ENCODE peak calls at places on chromosomes 5 and 9, in five cellular contexts. X is GM12878, O is HepG2, P is SK-N-SH, Y is K562. Z is an unnamed sample.

GRCh38 chr5:102762095-102762534 is 7.0 kb downstream of the PAM start:
- DNase-seq in X (no peak), O (no peak), P (no peak), Y (no peak), Z (no peak)

GRCh38 chr9:136119259-136120118 is 814 bp upstream of the TMEM250 start:
- DNase-seq in X (no peak), O (peak), P (peak), Y (peak), Z (no peak)

GRCh38 chr5:72074238-72074637 is 33.0 kb upstream of the MAP1B start:
- DNase-seq in X (no peak), O (no peak), P (no peak), Y (no peak), Z (no peak)

GRCh38 chr5:174828786-174829510 is 104.6 kb downstream of the MSX2 start:
- DNase-seq in X (no peak), O (no peak), P (no peak), Y (no peak), Z (no peak)

GRCh38 chr5:144522698-144523097 is 352.0 kb downstream of the KCTD16 start:
- DNase-seq in X (no peak), O (no peak), P (no peak), Y (no peak), Z (no peak)

GRCh38 chr9:126643945-126644527 is 30.3 kb downstream of the LMX1B start:
- DNase-seq in X (no peak), O (no peak), P (no peak), Y (no peak), Z (no peak)

GRCh38 chr9:135067091-135067710 is 20.3 kb upstream of the OLFM1 start:
- DNase-seq in X (no peak), O (no peak), P (no peak), Y (no peak), Z (no peak)

GRCh38 chr9:104232781-104233341 is 138.8 kb downstream of the SMC2 start:
- DNase-seq in X (no peak), O (no peak), P (no peak), Y (no peak), Z (no peak)

GRCh38 chr9:35818341-35818740 is 3.5 kb upstream of the HINT2 start:
- DNase-seq in X (no peak), O (no peak), P (no peak), Y (no peak), Z (no peak)

DNA sequence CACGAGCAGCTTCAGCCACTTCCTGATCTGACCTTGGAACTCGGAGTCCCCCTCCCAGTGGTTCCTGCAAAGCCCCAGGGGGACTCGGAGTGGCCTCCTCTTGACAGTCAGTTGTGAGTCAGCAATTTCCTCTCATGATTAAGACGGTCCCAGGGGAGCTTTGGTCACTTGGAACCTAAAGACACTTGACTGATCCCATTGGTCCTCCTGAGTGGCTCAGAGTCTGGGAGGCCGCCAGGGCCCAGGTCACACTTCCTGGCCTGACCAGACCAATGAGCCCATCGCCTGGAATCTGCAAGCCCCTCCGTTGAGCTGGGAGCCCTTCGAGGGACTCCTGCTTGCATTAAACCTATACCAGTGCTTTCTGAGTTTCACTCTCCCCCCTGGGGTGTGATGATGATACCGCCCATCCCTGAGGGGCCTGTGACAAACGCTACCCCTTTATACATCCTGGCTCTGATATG is 29.1 kb downstream of the TSPAN17 start:
- DNase-seq in X (peak), O (peak), P (no peak), Y (peak), Z (peak)
- TF ChIP-seq RAD21 in X (no peak), O (no peak), P (no peak), Y (no peak), Z (no peak)

GRCh38 chr5:129718766-129719165 is 29.1 kb upstream of the MINAR2 start:
- DNase-seq in X (no peak), O (no peak), P (no peak), Y (no peak), Z (no peak)

DNA sequence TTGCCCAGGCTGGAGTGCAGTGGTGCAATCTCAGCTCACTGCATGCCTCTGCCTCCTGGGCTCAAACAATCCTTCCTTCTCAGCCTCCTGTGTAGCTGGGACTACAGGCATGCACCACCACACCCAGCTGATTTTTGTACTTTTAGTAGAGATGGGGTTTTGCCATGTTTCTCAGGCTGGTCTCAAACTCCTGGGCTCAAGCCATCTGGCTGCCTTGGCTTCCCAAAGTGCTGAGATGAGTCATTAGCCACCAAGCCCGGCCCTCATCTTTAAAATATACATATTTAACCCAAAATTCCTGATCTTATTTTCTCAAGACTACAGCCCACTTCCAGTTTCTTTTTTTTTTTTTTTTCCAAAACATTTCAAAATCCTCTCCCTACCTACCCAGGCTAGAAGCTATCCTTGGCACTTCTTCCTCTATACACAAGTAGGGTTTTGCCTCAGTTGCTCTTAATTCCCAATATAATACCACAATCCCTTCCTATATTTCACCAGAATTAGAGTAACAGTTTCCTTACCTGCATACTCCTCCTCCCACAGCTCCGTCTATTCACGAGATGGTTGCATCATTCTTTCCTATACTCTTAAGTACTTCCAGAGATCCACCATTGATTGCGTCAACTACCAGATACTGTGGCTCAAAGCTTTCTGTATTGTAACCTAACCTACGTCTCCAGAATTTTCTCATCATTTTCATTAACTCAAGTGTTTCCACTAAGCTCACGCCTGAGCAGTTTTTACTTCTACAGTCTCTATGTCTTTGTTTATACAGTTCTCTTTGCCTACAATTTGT is 31.5 kb upstream of the MINAR2 start:
- DNase-seq in X (no peak), O (no peak), P (no peak), Y (no peak), Z (no peak)
- TF ChIP-seq SIN3A in X (no peak), O (no peak), P (no peak), Y (no peak), Z (no peak)

GRCh38 chr5:171571663-171572062 is 152.2 kb downstream of the FGF18 start:
- DNase-seq in X (no peak), O (no peak), P (no peak), Y (no peak), Z (no peak)
- TF ChIP-seq RAD21 in X (no peak), O (no peak), P (no peak), Y (no peak), Z (no peak)

GRCh38 chr5:111236995-111237394 is 12.8 kb downstream of the CAMK4 start:
- DNase-seq in X (no peak), O (no peak), P (no peak), Y (no peak), Z (no peak)
- TF ChIP-seq SIN3A in X (no peak), O (no peak), P (no peak), Y (no peak), Z (no peak)

GRCh38 chr5:35902032-35902681 is 36.3 kb downstream of the CAPSL start:
- DNase-seq in X (no peak), O (no peak), P (no peak), Y (no peak), Z (no peak)
- TF ChIP-seq RAD21 in X (no peak), O (no peak), P (no peak), Y (no peak), Z (no peak)

GRCh38 chr5:78908173-78908901 is 76.8 kb downstream of the ARSB start:
- DNase-seq in X (no peak), O (no peak), P (peak), Y (no peak), Z (no peak)
- TF ChIP-seq SIN3A in X (no peak), O (no peak), P (peak), Y (no peak), Z (no peak)

DNA sequence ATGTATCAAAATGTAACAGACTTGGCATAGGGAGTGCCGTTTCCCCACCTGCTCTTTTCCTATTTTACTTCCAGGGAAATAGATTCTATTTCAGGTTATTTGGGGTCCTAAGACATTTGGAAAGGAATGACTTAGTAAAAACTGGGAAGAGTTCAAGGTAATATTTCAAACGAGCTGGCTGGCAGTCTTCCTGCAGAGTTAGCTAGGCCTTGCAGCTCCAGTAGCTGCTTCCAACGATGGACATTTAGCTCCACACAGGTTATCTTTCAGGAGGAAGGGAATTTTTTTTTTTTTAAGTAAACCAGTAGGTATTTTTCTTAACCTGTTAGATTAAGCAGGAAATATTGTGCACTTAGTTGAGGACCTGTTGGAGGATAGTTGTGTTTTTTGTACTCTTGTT is 45.2 kb downstream of the TLE4 start:
- DNase-seq in X (no peak), O (no peak), P (no peak), Y (no peak), Z (no peak)
- TF ChIP-seq RAD21 in X (no peak), O (no peak), P (no peak), Y (no peak), Z (no peak)

GRCh38 chr5:92556747-92557146 is 1024.3 kb downstream of the NR2F1-AS1 start:
- DNase-seq in X (no peak), O (no peak), P (no peak), Y (no peak), Z (no peak)

GRCh38 chr5:92554447-92555085 is 1026.5 kb downstream of the NR2F1-AS1 start:
- DNase-seq in X (no peak), O (no peak), P (no peak), Y (no peak), Z (no peak)

GRCh38 chr5:92548351-92548750 is 1032.7 kb downstream of the NR2F1-AS1 start:
- DNase-seq in X (no peak), O (no peak), P (no peak), Y (no peak), Z (no peak)

GRCh38 chr5:92553326-92553725 is 1027.7 kb downstream of the NR2F1-AS1 start:
- DNase-seq in X (no peak), O (no peak), P (no peak), Y (no peak), Z (no peak)

GRCh38 chr5:92552206-92553160 is 1028.5 kb downstream of the NR2F1-AS1 start:
- DNase-seq in X (no peak), O (peak), P (peak), Y (no peak), Z (peak)
- TF ChIP-seq SIN3A in X (no peak), O (no peak), P (no peak), Y (no peak), Z (peak)

GRCh38 chr5:139747583-139748504 is 47.8 kb upstream of the PSD2 start:
- DNase-seq in X (no peak), O (no peak), P (peak), Y (peak), Z (no peak)
- TF ChIP-seq RAD21 in X (no peak), O (no peak), P (no peak), Y (no peak), Z (no peak)

GRCh38 chr5:59264641-59265245 is 628.8 kb downstream of the PDE4D start:
- DNase-seq in X (no peak), O (no peak), P (no peak), Y (no peak), Z (no peak)
- TF ChIP-seq SIN3A in X (no peak), O (no peak), P (no peak), Y (no peak), Z (no peak)